ENCODE peak calls at places on chromosomes 2 and 18, in seven cellular contexts. W is left ventricle myocardium inferior, Z is right atrium auricular region, S is B cell, D is astrocyte of the cerebellum, C is HTR-8/SVneo, R is fibroblast of mammary gland. Y is an unnamed sample.

GRCh38 chr2:218890369-218890768 is 9.7 kb downstream of the WNT10A start:
- DNase-seq in Z (no peak), R (no peak), D (no peak), W (no peak), S (no peak), C (no peak), Y (no peak)

GRCh38 chr2:62216616-62217015 is 20.7 kb downstream of the B3GNT2 start:
- DNase-seq in Z (peak), C (peak), W (no peak), R (peak), S (no peak), D (peak), Y (no peak)

GRCh38 chr2:157473585-157473984 is 29.7 kb upstream of the CYTIP start:
- DNase-seq in D (no peak), S (no peak), W (no peak), Z (no peak), C (no peak), R (peak), Y (no peak)

GRCh38 chr18:7684966-7685365 is 117.8 kb downstream of the PTPRM start:
- DNase-seq in W (no peak), S (no peak), R (no peak), D (no peak), C (peak), Z (no peak), Y (no peak)

GRCh38 chr18:79178044-79178632 is 108.9 kb downstream of the ATP9B start:
- DNase-seq in S (no peak), C (no peak), R (no peak), D (no peak), W (no peak), Z (no peak), Y (no peak)

GRCh38 chr2:47127862-47128543 is 27.1 kb downstream of the STPG4 start:
- DNase-seq in S (no peak), W (no peak), R (no peak), Z (no peak), D (no peak), C (no peak), Y (peak)

GRCh38 chr2:174121178-174121577 is 127.2 kb downstream of the OLA1 start:
- DNase-seq in Z (no peak), R (no peak), W (no peak), D (no peak), C (peak), S (no peak), Y (no peak)

GRCh38 chr2:102033028-102033749 is 41.4 kb downstream of the IL1R2 start:
- DNase-seq in Z (peak), R (peak), D (peak), C (peak), S (peak), W (peak), Y (peak)

GRCh38 chr18:77068321-77068841 is 64.2 kb downstream of the MBP start:
- DNase-seq in S (peak), C (no peak), Z (no peak), W (no peak), D (no peak), R (peak), Y (no peak)

GRCh38 chr2:189327879-189328351 is 113.4 kb upstream of the WDR75 start:
- DNase-seq in W (no peak), S (no peak), R (no peak), C (no peak), D (peak), Z (no peak), Y (no peak)

GRCh38 chr2:1014802-1015201 is 64.2 kb downstream of the SNTG2 start:
- DNase-seq in W (no peak), S (no peak), C (no peak), R (no peak), D (no peak), Z (no peak), Y (no peak)

GRCh38 chr2:23628926-23629325 is 243.9 kb downstream of the KLHL29 start:
- DNase-seq in D (no peak), S (no peak), Z (no peak), R (no peak), C (no peak), W (no peak), Y (no peak)

GRCh38 chr2:8653485-8653884 is 28.4 kb upstream of the ID2 start:
- DNase-seq in W (no peak), D (no peak), C (no peak), R (no peak), S (no peak), Z (no peak), Y (no peak)

GRCh38 chr18:11176416-11176815 is 27.0 kb upstream of the PIEZO2 start:
- DNase-seq in W (no peak), C (peak), R (peak), Z (no peak), D (no peak), S (no peak), Y (no peak)

GRCh38 chr2:55085113-55085713 is 35.0 kb upstream of the RTN4 start:
- DNase-seq in D (no peak), W (no peak), C (no peak), S (no peak), R (no peak), Z (no peak), Y (no peak)

GRCh38 chr18:32714571-32715148 is 58.2 kb downstream of the KLHL14 start:
- DNase-seq in Z (no peak), W (no peak), C (peak), D (peak), R (peak), S (peak), Y (peak)

GRCh38 chr2:149661844-149662243 is 74.3 kb upstream of the MMADHC start:
- DNase-seq in C (no peak), Z (no peak), W (no peak), R (peak), D (peak), S (no peak), Y (no peak)

GRCh38 chr2:9844036-9844483 is 786 bp downstream of the TAF1B start:
- DNase-seq in W (no peak), S (no peak), C (no peak), R (peak), D (no peak), Z (no peak), Y (peak)

GRCh38 chr2:6506311-6507258 is 359.1 kb downstream of the CMPK2 start:
- DNase-seq in R (peak), D (peak), C (peak), S (no peak), Z (no peak), W (no peak), Y (no peak)

GRCh38 chr2:126909366-126909765 is 10.7 kb downstream of the TEX51 start:
- DNase-seq in Z (peak), D (no peak), W (no peak), R (no peak), S (no peak), C (no peak), Y (no peak)

GRCh38 chr2:29000481-29000880 is 19.4 kb downstream of the TOGARAM2 start:
- DNase-seq in S (peak), W (peak), R (no peak), C (no peak), Z (no peak), D (no peak), Y (no peak)